ENCODE peak calls at places on chromosome 17, in eight cellular contexts. M is H9; I is neuronal stem cell; G is lung; O is stomach; C is effector memory CD4-positive, alpha-beta T cell; V is uterus; N is transverse colon. S is an unnamed sample.

GRCh38 chr17:72358465-72358864 is 237.6 kb downstream of the SOX9 start:
- DNase-seq in M (no peak), I (no peak), G (no peak), O (no peak), C (no peak), V (no peak), N (no peak), S (no peak)

GRCh38 chr17:60604686-60605334 is 4.8 kb downstream of the PPM1D start:
- DNase-seq in M (no peak), I (no peak), G (no peak), O (no peak), C (no peak), V (no peak), N (no peak), S (no peak)

GRCh38 chr17:80980397-80981061 is 11.1 kb upstream of the CHMP6 start:
- DNase-seq in M (no peak), I (no peak), G (no peak), O (no peak), C (no peak), V (no peak), N (no peak), S (peak; percentile 30)

GRCh38 chr17:13407381-13407780 is 194.3 kb downstream of the HS3ST3A1 start:
- DNase-seq in M (no peak), I (no peak), G (no peak), O (no peak), C (no peak), V (no peak), N (no peak), S (no peak)

GRCh38 chr17:3719265-3719664 is 4.4 kb upstream of the HASPIN start:
- DNase-seq in M (no peak), I (no peak), G (no peak), O (no peak), C (no peak), V (no peak), N (no peak), S (no peak)

GRCh38 chr17:16911141-16911937 is 60.6 kb downstream of the TNFRSF13B start:
- DNase-seq in M (peak; percentile 31), I (no peak), G (no peak), O (peak; percentile 18), C (no peak), V (peak; percentile 32), N (peak; percentile 6), S (no peak)

GRCh38 chr17:72498671-72499210 is 377.9 kb downstream of the SOX9 start:
- DNase-seq in M (no peak), I (no peak), G (no peak), O (no peak), C (no peak), V (no peak), N (no peak), S (no peak)

GRCh38 chr17:54426287-54426886 is 474.3 kb upstream of the TOM1L1 start:
- DNase-seq in M (no peak), I (peak; percentile 14), G (no peak), O (no peak), C (no peak), V (no peak), N (no peak), S (no peak)

GRCh38 chr17:27651411-27652345 is 20.7 kb downstream of the LGALS9 start:
- DNase-seq in M (peak; percentile 73), I (peak; percentile 47), G (peak; percentile 66), O (peak; percentile 77), C (peak; percentile 31), V (peak; percentile 70), N (peak; percentile 81), S (no peak)

GRCh38 chr17:66088173-66088572 is 103.8 kb downstream of the CEP112 start:
- DNase-seq in M (no peak), I (no peak), G (no peak), O (no peak), C (no peak), V (no peak), N (no peak), S (no peak)

GRCh38 chr17:40399185-40399584 is 18.5 kb downstream of the TOP2A start:
- DNase-seq in M (no peak), I (no peak), G (no peak), O (no peak), C (no peak), V (no peak), N (no peak), S (no peak)

GRCh38 chr17:78014651-78015050 is 56.1 kb downstream of the TNRC6C start:
- DNase-seq in M (no peak), I (no peak), G (no peak), O (no peak), C (no peak), V (no peak), N (no peak), S (no peak)

GRCh38 chr17:34781071-34781470 is 180.2 kb downstream of the CCT6B start:
- DNase-seq in M (no peak), I (no peak), G (no peak), O (no peak), C (no peak), V (no peak), N (no peak), S (no peak)

GRCh38 chr17:18158022-18158600 is 25.5 kb upstream of the ALKBH5 start:
- DNase-seq in M (peak; percentile 100), I (peak; percentile 63), G (peak; percentile 97), O (peak; percentile 96), C (peak; percentile 88), V (peak; percentile 95), N (peak; percentile 98), S (no peak)

GRCh38 chr17:41784207-41784744 is 2.2 kb downstream of the JUP start:
- DNase-seq in M (peak; percentile 86), I (no peak), G (peak; percentile 58), O (peak; percentile 66), C (no peak), V (peak; percentile 76), N (peak; percentile 52), S (no peak)

GRCh38 chr17:41786227-41787020 is at the start of gene JUP:
- DNase-seq in M (peak; percentile 100), I (peak; percentile 99), G (peak; percentile 100), O (peak; percentile 100), C (peak; percentile 79), V (peak; percentile 100), N (peak; percentile 100), S (peak; percentile 97)

GRCh38 chr17:41785091-41785875 is 1.2 kb downstream of the JUP start:
- DNase-seq in M (peak; percentile 97), I (peak; percentile 90), G (no peak), O (no peak), C (no peak), V (no peak), N (peak; percentile 44), S (no peak)

GRCh38 chr17:41785876-41786226 is 660 bp downstream of the JUP start:
- DNase-seq in M (peak; percentile 87), I (no peak), G (peak; percentile 70), O (peak; percentile 84), C (no peak), V (peak; percentile 55), N (peak; percentile 88), S (no peak)

DNA sequence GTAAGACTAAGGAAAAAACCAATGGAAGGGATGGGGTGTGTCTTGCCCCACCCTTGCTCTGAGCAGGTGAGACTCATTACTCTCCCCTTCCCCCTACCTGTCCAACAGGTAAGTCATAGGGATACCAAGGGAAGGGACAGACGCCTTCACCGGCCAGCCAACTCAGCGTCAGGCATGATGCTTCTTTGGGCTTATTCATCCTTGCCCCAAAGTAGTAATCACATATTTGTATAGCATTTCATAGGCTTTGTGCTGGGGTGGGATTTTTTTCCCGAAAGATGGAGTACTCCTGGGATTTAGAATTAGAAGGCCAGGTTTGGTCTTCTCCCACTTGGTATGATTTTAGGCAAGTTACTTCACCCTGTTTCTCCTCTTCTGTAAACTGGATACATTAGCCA is 509 bp upstream of the JUP start:
- DNase-seq in M (no peak), I (no peak), G (no peak), O (no peak), C (no peak), V (no peak), N (no peak), S (no peak)
- H3K27ac ChIP-seq in M (no peak overlapping the region), I (no peak overlapping the region), G (peak overlapping the region; percentile 57), O (peak overlapping the region; percentile 56), C (no peak overlapping the region), V (peak overlapping the region; percentile 69), N (peak overlapping the region; percentile 78), S (peak overlapping the region; percentile 55)

GRCh38 chr17:45222994-45223540 is 1.4 kb downstream of the FMNL1 start:
- DNase-seq in M (peak; percentile 43), I (no peak), G (no peak), O (no peak), C (no peak), V (no peak), N (no peak), S (no peak)
- H3K27ac ChIP-seq in M (no peak overlapping the region), I (no peak overlapping the region), G (peak overlapping the region; percentile 57), O (peak overlapping the region; percentile 72), C (peak overlapping the region; percentile 100), V (no peak overlapping the region), N (peak overlapping the region; percentile 82), S (no peak overlapping the region)

GRCh38 chr17:76789235-76789788 is 51.4 kb downstream of the MFSD11 start:
- DNase-seq in M (no peak), I (no peak), G (peak; percentile 60), O (no peak), C (no peak), V (no peak), N (no peak), S (no peak)
- H3K27ac ChIP-seq in M (no peak overlapping the region), I (no peak overlapping the region), G (peak overlapping the region; percentile 43), O (no peak overlapping the region), C (no peak overlapping the region), V (no peak overlapping the region), N (no peak overlapping the region), S (no peak overlapping the region)

GRCh38 chr17:8835631-8836364 is 31.7 kb downstream of the PIK3R6 start:
- DNase-seq in M (no peak), I (no peak), G (no peak), O (no peak), C (no peak), V (no peak), N (no peak), S (no peak)

GRCh38 chr17:8831234-8831849 is 32.2 kb upstream of the MFSD6L start:
- DNase-seq in M (no peak), I (no peak), G (no peak), O (no peak), C (no peak), V (no peak), N (no peak), S (no peak)

GRCh38 chr17:8830141-8830540 is 31.0 kb upstream of the MFSD6L start:
- DNase-seq in M (no peak), I (no peak), G (no peak), O (no peak), C (no peak), V (no peak), N (no peak), S (no peak)

GRCh38 chr17:8835106-8835505 is 32.4 kb downstream of the PIK3R6 start:
- DNase-seq in M (no peak), I (no peak), G (no peak), O (no peak), C (no peak), V (no peak), N (no peak), S (no peak)

DNA sequence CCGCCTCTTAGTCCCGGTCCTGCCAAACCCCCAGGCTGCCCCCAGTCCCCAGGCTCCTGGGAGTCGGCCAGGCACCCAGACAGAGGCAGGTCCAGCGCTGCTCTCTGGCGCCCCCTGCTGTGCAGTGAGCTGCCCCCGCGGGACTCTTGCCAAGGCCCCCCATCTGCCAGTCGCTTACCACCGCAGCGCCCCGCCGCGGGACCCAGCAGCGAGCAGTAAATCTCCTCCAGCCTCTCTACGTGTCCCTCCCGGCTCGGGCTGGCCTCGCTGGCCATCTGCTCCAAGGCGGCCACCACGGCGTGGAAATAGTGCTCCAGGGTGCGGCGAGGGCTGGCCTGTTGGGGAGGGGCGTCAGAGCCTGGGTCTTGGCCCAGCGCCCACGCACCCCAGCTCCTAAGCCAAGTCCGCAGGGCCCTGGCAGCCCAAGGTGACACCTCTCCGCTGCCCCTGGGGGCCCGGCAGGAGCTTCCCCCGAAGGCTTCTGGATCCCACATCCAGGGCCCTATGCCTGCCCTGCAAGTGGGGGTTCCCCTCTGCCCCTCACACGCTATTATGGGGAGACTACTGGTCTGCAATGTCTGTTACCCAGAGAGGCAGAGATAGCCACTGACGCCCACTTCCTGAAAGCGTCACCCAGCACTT is 33.7 kb upstream of the MFSD6L start:
- DNase-seq in M (peak; percentile 94), I (peak; percentile 41), G (no peak), O (no peak), C (peak; percentile 11), V (no peak), N (peak; percentile 28), S (no peak)
- H3K27ac ChIP-seq in M (no peak overlapping the region), I (no peak overlapping the region), G (no peak overlapping the region), O (no peak overlapping the region), C (no peak overlapping the region), V (no peak overlapping the region), N (no peak overlapping the region), S (no peak overlapping the region)